ENCODE peak calls at places on chromosomes 11 and 22, in five cellular contexts. One of them, this sample, is unnamed.

GRCh38 chr22:33806191-33806590 is 114.1 kb downstream of the LARGE1 start:
- DNase-seq in fibroblast of mammary gland: no peak
- DNase-seq in BJ: no peak
- DNase-seq in foreskin fibroblast: no peak
- DNase-seq in endothelial cell of umbilical vein: no peak
- DNase-seq in this sample: no peak

GRCh38 chr11:123174196-123175183 is 20.6 kb downstream of the CLMP start:
- DNase-seq in fibroblast of mammary gland: peak
- DNase-seq in BJ: peak
- DNase-seq in foreskin fibroblast: peak
- DNase-seq in endothelial cell of umbilical vein: no peak
- DNase-seq in this sample: peak

GRCh38 chr11:27217948-27218410 is 145.0 kb downstream of the CCDC34 start:
- DNase-seq in fibroblast of mammary gland: peak
- DNase-seq in BJ: peak
- DNase-seq in foreskin fibroblast: peak
- DNase-seq in endothelial cell of umbilical vein: no peak
- DNase-seq in this sample: peak

GRCh38 chr11:134691985-134692384 is 279.9 kb upstream of the B3GAT1 start:
- DNase-seq in fibroblast of mammary gland: peak
- DNase-seq in BJ: no peak
- DNase-seq in foreskin fibroblast: no peak
- DNase-seq in endothelial cell of umbilical vein: no peak
- DNase-seq in this sample: no peak

GRCh38 chr11:97537407-97538150 is 1147.8 kb downstream of the JRKL start:
- DNase-seq in fibroblast of mammary gland: no peak
- DNase-seq in BJ: no peak
- DNase-seq in foreskin fibroblast: no peak
- DNase-seq in endothelial cell of umbilical vein: no peak
- DNase-seq in this sample: no peak

GRCh38 chr11:1553808-1554594 is 18.1 kb downstream of the DUSP8 start:
- DNase-seq in fibroblast of mammary gland: no peak
- DNase-seq in BJ: no peak
- DNase-seq in foreskin fibroblast: no peak
- DNase-seq in endothelial cell of umbilical vein: no peak
- DNase-seq in this sample: no peak

GRCh38 chr11:44286268-44286880 is 23.6 kb downstream of the ALX4 start:
- DNase-seq in fibroblast of mammary gland: peak
- DNase-seq in BJ: no peak
- DNase-seq in foreskin fibroblast: peak
- DNase-seq in endothelial cell of umbilical vein: peak
- DNase-seq in this sample: no peak

GRCh38 chr11:113574171-113574570 is 99.0 kb upstream of the DRD2 start:
- DNase-seq in fibroblast of mammary gland: no peak
- DNase-seq in BJ: no peak
- DNase-seq in foreskin fibroblast: no peak
- DNase-seq in endothelial cell of umbilical vein: no peak
- DNase-seq in this sample: no peak

GRCh38 chr11:22930816-22931594 is 70.7 kb upstream of the CCDC179 start:
- DNase-seq in fibroblast of mammary gland: no peak
- DNase-seq in BJ: no peak
- DNase-seq in foreskin fibroblast: no peak
- DNase-seq in endothelial cell of umbilical vein: peak
- DNase-seq in this sample: no peak

GRCh38 chr22:24421428-24421931 is 5.9 kb upstream of the ADORA2A start:
- DNase-seq in fibroblast of mammary gland: no peak
- DNase-seq in BJ: no peak
- DNase-seq in foreskin fibroblast: no peak
- DNase-seq in endothelial cell of umbilical vein: no peak
- DNase-seq in this sample: no peak

GRCh38 chr22:24419480-24419860 is 7.9 kb upstream of the ADORA2A start:
- DNase-seq in fibroblast of mammary gland: no peak
- DNase-seq in BJ: no peak
- DNase-seq in foreskin fibroblast: no peak
- DNase-seq in endothelial cell of umbilical vein: no peak
- DNase-seq in this sample: no peak

GRCh38 chr22:24422078-24422665 is 5.2 kb upstream of the ADORA2A start:
- DNase-seq in fibroblast of mammary gland: no peak
- DNase-seq in BJ: no peak
- DNase-seq in foreskin fibroblast: no peak
- DNase-seq in endothelial cell of umbilical vein: no peak
- DNase-seq in this sample: no peak

GRCh38 chr22:24420072-24420976 is 7.1 kb upstream of the ADORA2A start:
- DNase-seq in fibroblast of mammary gland: no peak
- DNase-seq in BJ: no peak
- DNase-seq in foreskin fibroblast: no peak
- DNase-seq in endothelial cell of umbilical vein: peak
- DNase-seq in this sample: no peak

GRCh38 chr22:24420977-24421343 is 6.4 kb upstream of the ADORA2A start:
- DNase-seq in fibroblast of mammary gland: no peak
- DNase-seq in BJ: no peak
- DNase-seq in foreskin fibroblast: no peak
- DNase-seq in endothelial cell of umbilical vein: no peak
- DNase-seq in this sample: no peak
- H3K4me3 ChIP-seq in fibroblast of mammary gland: no peak
- H3K4me3 ChIP-seq in BJ: no peak
- H3K4me3 ChIP-seq in foreskin fibroblast: no peak
- H3K4me3 ChIP-seq in endothelial cell of umbilical vein: no peak
- H3K4me3 ChIP-seq in this sample: no peak

GRCh38 chr11:76443254-76443935 is 1.4 kb upstream of the EMSY start:
- DNase-seq in fibroblast of mammary gland: peak
- DNase-seq in BJ: no peak
- DNase-seq in foreskin fibroblast: peak
- DNase-seq in endothelial cell of umbilical vein: peak
- DNase-seq in this sample: no peak
- H3K4me3 ChIP-seq in fibroblast of mammary gland: peak
- H3K4me3 ChIP-seq in BJ: peak
- H3K4me3 ChIP-seq in foreskin fibroblast: peak
- H3K4me3 ChIP-seq in endothelial cell of umbilical vein: peak
- H3K4me3 ChIP-seq in this sample: peak

DNA sequence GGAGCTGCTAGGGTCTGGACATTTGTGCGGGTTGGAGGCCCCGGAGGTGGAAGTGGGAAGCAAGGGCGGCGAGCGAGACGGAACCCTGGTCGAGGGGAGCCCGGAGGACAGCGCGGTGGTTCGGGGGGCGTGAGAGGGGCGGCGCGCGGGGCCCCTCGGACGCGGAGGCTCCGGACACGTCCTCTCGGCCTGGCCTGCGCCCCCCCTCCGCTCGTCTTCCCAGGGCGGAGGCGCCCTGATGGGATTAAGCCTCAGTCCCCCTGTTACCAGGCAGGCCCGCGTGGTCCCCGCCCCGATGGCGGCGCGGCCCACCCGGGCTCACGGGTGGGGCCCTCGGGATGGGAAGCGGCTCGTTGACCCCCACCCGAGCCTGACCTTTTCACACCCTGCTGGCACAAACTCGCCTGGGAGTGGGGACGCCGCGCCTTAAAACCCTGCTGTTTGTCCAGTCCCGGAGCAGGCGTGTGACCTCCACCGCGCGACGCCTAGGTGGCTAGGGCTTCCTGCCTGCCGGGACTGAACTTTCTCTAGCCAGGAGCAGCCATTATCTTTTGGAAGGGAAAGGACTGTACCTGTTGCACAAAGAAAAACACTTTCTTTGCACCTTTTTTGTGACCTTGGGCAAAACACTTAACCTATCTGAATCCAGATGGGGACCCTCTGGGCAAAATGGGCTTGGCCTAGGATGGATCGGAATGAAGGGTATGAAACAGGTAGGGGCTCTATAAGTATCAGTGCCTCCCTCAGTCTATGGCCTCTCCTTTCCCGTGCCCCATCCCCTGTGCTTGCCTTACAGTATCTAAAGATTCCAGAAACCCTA is 988 bp downstream of the KIAA1671 start:
- DNase-seq in fibroblast of mammary gland: no peak
- DNase-seq in BJ: no peak
- DNase-seq in foreskin fibroblast: no peak
- DNase-seq in endothelial cell of umbilical vein: peak
- DNase-seq in this sample: no peak
- H3K4me3 ChIP-seq in fibroblast of mammary gland: no peak
- H3K4me3 ChIP-seq in BJ: peak
- H3K4me3 ChIP-seq in foreskin fibroblast: peak
- H3K4me3 ChIP-seq in endothelial cell of umbilical vein: peak
- H3K4me3 ChIP-seq in this sample: peak

DNA sequence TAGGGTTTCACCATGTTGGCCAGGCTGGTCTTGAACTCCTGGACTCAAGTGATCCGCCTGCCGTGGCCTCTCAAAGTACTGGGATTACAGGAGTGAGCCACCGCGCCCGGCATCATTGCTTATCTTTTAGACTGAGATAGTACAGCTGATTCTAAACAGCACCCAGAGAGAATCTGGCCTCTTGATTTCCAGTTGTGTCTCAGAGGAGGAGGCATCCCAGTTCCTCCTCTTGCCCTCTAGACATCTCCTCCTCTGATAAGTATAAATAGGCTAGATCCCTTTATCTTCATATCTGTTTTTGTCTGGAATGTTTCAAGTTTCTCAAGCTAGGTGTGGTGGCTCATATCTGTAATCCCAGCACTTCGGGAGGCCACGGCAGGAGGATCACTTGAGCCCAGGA is 7.0 kb downstream of the MARK2 start:
- DNase-seq in fibroblast of mammary gland: no peak
- DNase-seq in BJ: no peak
- DNase-seq in foreskin fibroblast: no peak
- DNase-seq in endothelial cell of umbilical vein: no peak
- DNase-seq in this sample: no peak
- H3K4me3 ChIP-seq in fibroblast of mammary gland: no peak
- H3K4me3 ChIP-seq in BJ: no peak
- H3K4me3 ChIP-seq in foreskin fibroblast: no peak
- H3K4me3 ChIP-seq in endothelial cell of umbilical vein: no peak
- H3K4me3 ChIP-seq in this sample: no peak

GRCh38 chr11:35141538-35141937 is 2.6 kb downstream of the CD44 start:
- DNase-seq in fibroblast of mammary gland: no peak
- DNase-seq in BJ: no peak
- DNase-seq in foreskin fibroblast: no peak
- DNase-seq in endothelial cell of umbilical vein: no peak
- DNase-seq in this sample: no peak
- H3K4me3 ChIP-seq in fibroblast of mammary gland: peak
- H3K4me3 ChIP-seq in BJ: peak
- H3K4me3 ChIP-seq in foreskin fibroblast: peak
- H3K4me3 ChIP-seq in endothelial cell of umbilical vein: no peak
- H3K4me3 ChIP-seq in this sample: peak

GRCh38 chr22:36027960-36028645 is 521 bp downstream of the RBFOX2 start:
- DNase-seq in fibroblast of mammary gland: no peak
- DNase-seq in BJ: no peak
- DNase-seq in foreskin fibroblast: no peak
- DNase-seq in endothelial cell of umbilical vein: peak
- DNase-seq in this sample: no peak

GRCh38 chr22:36029406-36029755 is 757 bp upstream of the RBFOX2 start:
- DNase-seq in fibroblast of mammary gland: peak
- DNase-seq in BJ: no peak
- DNase-seq in foreskin fibroblast: no peak
- DNase-seq in endothelial cell of umbilical vein: no peak
- DNase-seq in this sample: no peak

GRCh38 chr22:36028646-36029405 is at the start of gene RBFOX2:
- DNase-seq in fibroblast of mammary gland: peak
- DNase-seq in BJ: peak
- DNase-seq in foreskin fibroblast: peak
- DNase-seq in endothelial cell of umbilical vein: peak
- DNase-seq in this sample: peak

GRCh38 chr22:36027579-36027959 is 1.1 kb downstream of the RBFOX2 start:
- DNase-seq in fibroblast of mammary gland: no peak
- DNase-seq in BJ: no peak
- DNase-seq in foreskin fibroblast: peak
- DNase-seq in endothelial cell of umbilical vein: no peak
- DNase-seq in this sample: no peak

GRCh38 chr22:36026741-36027140 is 1.9 kb downstream of the RBFOX2 start:
- DNase-seq in fibroblast of mammary gland: peak
- DNase-seq in BJ: no peak
- DNase-seq in foreskin fibroblast: peak
- DNase-seq in endothelial cell of umbilical vein: peak
- DNase-seq in this sample: no peak
- H3K4me3 ChIP-seq in fibroblast of mammary gland: peak
- H3K4me3 ChIP-seq in BJ: peak
- H3K4me3 ChIP-seq in foreskin fibroblast: peak
- H3K4me3 ChIP-seq in endothelial cell of umbilical vein: peak
- H3K4me3 ChIP-seq in this sample: peak